ENCODE peak calls at places on chromosomes 7 and 10, in five cellular contexts. G is A549, I is cardiac muscle cell, H is iPS-NIHi11, J is H54. P is an unnamed sample.

GRCh38 chr7:29352041-29352440 is 157.5 kb downstream of the CHN2 start:
- DNase-seq in J (no peak), I (no peak), H (no peak), G (no peak), P (no peak)

GRCh38 chr10:124646483-124647352 is 97.5 kb downstream of the FAM53B start:
- DNase-seq in I (peak; percentile 93), J (peak; percentile 52), G (peak; percentile 25), H (no peak), P (no peak)

GRCh38 chr10:124168991-124169826 is 75.8 kb upstream of the CHST15 start:
- DNase-seq in J (no peak), H (no peak), G (no peak), I (no peak), P (no peak)

GRCh38 chr10:77355844-77356243 is 281.8 kb downstream of the KCNMA1 start:
- DNase-seq in J (peak; percentile 76), I (peak; percentile 31), G (peak; percentile 49), H (no peak), P (peak; percentile 81)

GRCh38 chr10:70500339-70500738 is 21.8 kb downstream of the PALD1 start:
- DNase-seq in I (no peak), G (no peak), H (no peak), J (no peak), P (no peak)

GRCh38 chr7:99447943-99448342 is 9.2 kb downstream of the CPSF4 start:
- DNase-seq in H (no peak), I (no peak), G (peak; percentile 60), J (no peak), P (no peak)

GRCh38 chr7:422191-422885 is 97.3 kb downstream of the PDGFA start:
- DNase-seq in G (no peak), I (no peak), H (peak; percentile 17), J (no peak), P (no peak)

GRCh38 chr7:39567294-39567693 is 1.1 kb downstream of the YAE1 start:
- DNase-seq in I (peak; percentile 22), J (no peak), H (no peak), G (no peak), P (no peak)

GRCh38 chr7:8418627-8419245 is 14.7 kb upstream of the NXPH1 start:
- DNase-seq in I (peak; percentile 73), G (peak; percentile 31), J (no peak), H (peak; percentile 50), P (peak; percentile 12)

GRCh38 chr10:101001225-101002035 is 1.8 kb downstream of the LZTS2 start:
- DNase-seq in H (no peak), J (peak; percentile 96), G (no peak), I (peak; percentile 92), P (peak; percentile 80)

GRCh38 chr10:21238044-21238443 is 287.4 kb downstream of the SKIDA1 start:
- DNase-seq in J (no peak), I (no peak), G (no peak), H (no peak), P (no peak)

GRCh38 chr7:80298201-80298600 is 163.6 kb downstream of the GNAI1 start:
- DNase-seq in G (no peak), H (no peak), I (peak; percentile 19), J (no peak), P (no peak)

GRCh38 chr10:126350216-126350992 is 37.9 kb downstream of the ADAM12 start:
- DNase-seq in I (peak; percentile 74), J (peak; percentile 53), H (no peak), G (peak; percentile 7), P (peak; percentile 92)

GRCh38 chr10:21534611-21535493 is 820 bp downstream of the MLLT10 start:
- DNase-seq in H (peak; percentile 67), G (peak; percentile 31), J (no peak), I (peak; percentile 55), P (no peak)

GRCh38 chr10:52682766-52683165 is 89.8 kb downstream of the MBL2 start:
- DNase-seq in J (no peak), G (no peak), H (peak; percentile 12), I (no peak), P (no peak)

GRCh38 chr10:87635498-87636312 is 24.0 kb upstream of the PAPSS2 start:
- DNase-seq in G (no peak), I (peak; percentile 70), H (no peak), J (no peak), P (peak; percentile 49)

GRCh38 chr10:23121135-23121534 is 25.8 kb downstream of the MSRB2 start:
- DNase-seq in H (no peak), J (no peak), I (no peak), G (no peak), P (no peak)

GRCh38 chr10:95319239-95319638 is 28.4 kb upstream of the PDLIM1 start:
- DNase-seq in H (no peak), G (no peak), J (no peak), I (no peak), P (no peak)

GRCh38 chr10:85612833-85613232 is 753.8 kb downstream of the GRID1 start:
- DNase-seq in G (no peak), H (peak; percentile 28), J (no peak), I (no peak), P (no peak)

GRCh38 chr10:5199398-5199797 is 2.8 kb downstream of the AKR1C4 start:
- DNase-seq in H (peak; percentile 22), G (no peak), I (no peak), J (peak; percentile 5), P (no peak)

GRCh38 chr7:106386958-106387357 is 102.2 kb upstream of the NAMPT start:
- DNase-seq in G (no peak), H (no peak), J (no peak), I (no peak), P (no peak)

GRCh38 chr7:13077466-13077865 is 390.0 kb downstream of the ARL4A start:
- DNase-seq in J (peak; percentile 11), H (no peak), G (no peak), I (peak; percentile 46), P (no peak)

GRCh38 chr10:63917363-63917762 is 396.2 kb downstream of the REEP3 start:
- DNase-seq in I (no peak), J (no peak), G (no peak), H (no peak), P (no peak)

GRCh38 chr10:84097787-84098353 is 41.4 kb upstream of the GHITM start:
- DNase-seq in J (no peak), H (no peak), G (no peak), I (peak; percentile 67), P (no peak)

GRCh38 chr10:28396317-28396716 is 93.5 kb upstream of the MPP7 start:
- DNase-seq in G (no peak), I (no peak), J (no peak), H (no peak), P (no peak)

GRCh38 chr7:27478104-27478503 is 184.6 kb downstream of the HIBADH start:
- DNase-seq in H (no peak), J (no peak), I (no peak), G (no peak), P (no peak)

GRCh38 chr7:150439926-150440325 is 10.5 kb upstream of the GIMAP8 start:
- DNase-seq in I (peak; percentile 46), H (no peak), J (no peak), G (no peak), P (no peak)

GRCh38 chr10:69731184-69731583 is 70.5 kb upstream of the COL13A1 start:
- DNase-seq in G (no peak), I (peak; percentile 39), H (peak; percentile 31), J (peak; percentile 41), P (no peak)

GRCh38 chr10:905503-905902 is 26.0 kb downstream of the LARP4B start:
- DNase-seq in G (no peak), I (peak; percentile 9), H (no peak), J (no peak), P (no peak)

GRCh38 chr7:77674878-77675277 is 21.4 kb upstream of the RSBN1L start:
- DNase-seq in H (no peak), G (no peak), J (no peak), I (peak; percentile 45), P (no peak)

GRCh38 chr7:101538596-101539459 is 90.3 kb downstream of the MYL10 start:
- DNase-seq in H (peak; percentile 92), J (peak; percentile 77), G (peak; percentile 90), I (peak; percentile 55), P (no peak)

GRCh38 chr7:105917659-105918058 is 41.3 kb upstream of the ATXN7L1 start:
- DNase-seq in H (no peak), G (no peak), J (no peak), I (no peak), P (no peak)

GRCh38 chr10:70816220-70816894 is 609 bp downstream of the SGPL1 start:
- DNase-seq in H (peak; percentile 79), G (peak; percentile 91), I (peak; percentile 86), J (peak; percentile 95), P (peak; percentile 72)